ENCODE peak calls at places on chromosomes 16 and 17, in ten cellular contexts. P, Y, J, S, C, Q, M, R, A and L are unnamed samples.
A peak's percentile ranks its signal among the peaks of the same experiment; 100 is the strongest.

GRCh38 chr16:11257131-11257938 is 1.3 kb upstream of the SOCS1 start:
- DNase-seq in P (peak; percentile 74), Y (no peak), J (peak; percentile 47), S (no peak), C (peak; percentile 82), Q (peak; percentile 63), M (peak; percentile 75), R (no peak), A (peak; percentile 82), L (no peak)

GRCh38 chr16:50103764-50104163 is 38.0 kb downstream of the HEATR3 start:
- DNase-seq in P (no peak), Y (no peak), J (no peak), S (no peak), C (no peak), Q (no peak), M (no peak), R (no peak), A (no peak), L (no peak)

GRCh38 chr16:56842133-56842532 is 22.9 kb upstream of the SLC12A3 start:
- DNase-seq in P (no peak), Y (no peak), J (no peak), S (no peak), C (no peak), Q (no peak), M (no peak), R (no peak), A (no peak), L (no peak)

GRCh38 chr16:12132290-12132689 is 155.8 kb downstream of the SNX29 start:
- DNase-seq in P (no peak), Y (no peak), J (no peak), S (no peak), C (no peak), Q (no peak), M (no peak), R (no peak), A (no peak), L (no peak)

GRCh38 chr17:72120878-72121163 is at the start of gene SOX9:
- DNase-seq in P (no peak), Y (no peak), J (no peak), S (no peak), C (peak; percentile 98), Q (no peak), M (peak; percentile 91), R (peak; percentile 60), A (peak; percentile 93), L (no peak)

GRCh38 chr16:75485230-75486013 is 9.8 kb downstream of the CHST6 start:
- DNase-seq in P (peak; percentile 15), Y (no peak), J (no peak), S (no peak), C (no peak), Q (no peak), M (no peak), R (no peak), A (no peak), L (no peak)

GRCh38 chr17:62625184-62625869 is 2.1 kb upstream of the MRC2 start:
- DNase-seq in P (no peak), Y (no peak), J (no peak), S (no peak), C (no peak), Q (no peak), M (no peak), R (no peak), A (no peak), L (no peak)

GRCh38 chr16:17396762-17397498 is 73.8 kb downstream of the XYLT1 start:
- DNase-seq in P (no peak), Y (no peak), J (peak; percentile 78), S (no peak), C (no peak), Q (peak; percentile 28), M (no peak), R (no peak), A (peak; percentile 46), L (peak; percentile 83)

GRCh38 chr16:73735018-73735417 is 561.6 kb upstream of the PSMD7 start:
- DNase-seq in P (no peak), Y (no peak), J (no peak), S (no peak), C (peak; percentile 70), Q (no peak), M (no peak), R (no peak), A (no peak), L (no peak)

GRCh38 chr16:50463581-50464324 is 84.4 kb upstream of the NKD1 start:
- DNase-seq in P (no peak), Y (no peak), J (no peak), S (no peak), C (no peak), Q (no peak), M (peak; percentile 15), R (no peak), A (no peak), L (no peak)

GRCh38 chr16:4972938-4973587 is 14.9 kb downstream of the SEC14L5 start:
- DNase-seq in P (no peak), Y (no peak), J (no peak), S (no peak), C (no peak), Q (no peak), M (no peak), R (no peak), A (no peak), L (no peak)

GRCh38 chr17:50676065-50676975 is 31.4 kb downstream of the ANKRD40 start:
- DNase-seq in P (no peak), Y (no peak), J (no peak), S (no peak), C (no peak), Q (no peak), M (peak; percentile 45), R (no peak), A (no peak), L (no peak)

GRCh38 chr17:67260051-67260987 is 15.3 kb upstream of the HELZ start:
- DNase-seq in P (no peak), Y (no peak), J (no peak), S (no peak), C (no peak), Q (no peak), M (no peak), R (no peak), A (no peak), L (no peak)

GRCh38 chr17:17785407-17785806 is 51.4 kb downstream of the SREBF1 start:
- DNase-seq in P (no peak), Y (no peak), J (no peak), S (no peak), C (no peak), Q (no peak), M (no peak), R (no peak), A (no peak), L (no peak)

GRCh38 chr17:10875984-10876555 is 38.2 kb upstream of the PIRT start:
- DNase-seq in P (peak; percentile 41), Y (no peak), J (peak; percentile 5), S (no peak), C (peak; percentile 41), Q (peak; percentile 4), M (no peak), R (peak; percentile 11), A (peak; percentile 61), L (no peak)

GRCh38 chr17:40122466-40122943 is 734 bp downstream of the MSL1 start:
- DNase-seq in P (peak; percentile 63), Y (no peak), J (no peak), S (no peak), C (peak; percentile 64), Q (peak; percentile 26), M (no peak), R (no peak), A (peak; percentile 78), L (no peak)

GRCh38 chr16:8946544-8946943 is 17.2 kb downstream of the USP7 start:
- DNase-seq in P (peak; percentile 44), Y (no peak), J (no peak), S (no peak), C (no peak), Q (no peak), M (no peak), R (no peak), A (no peak), L (no peak)

GRCh38 chr16:23146877-23147601 is 2.2 kb downstream of the USP31 start:
- DNase-seq in P (no peak), Y (no peak), J (no peak), S (no peak), C (no peak), Q (no peak), M (no peak), R (no peak), A (no peak), L (no peak)